ENCODE peak calls at places on chromosomes 13 and 19, in nine cellular contexts. One of them, this sample, is unnamed. For H3K9me3, the result is how much of the 10 kb centered on the place peaks cover.

GRCh38 chr13:26050568-26051230 is 1.1 kb downstream of the SHISA2 start:
- DNase-seq in Peyer's patch: no peak
- DNase-seq in sigmoid colon: no peak
- DNase-seq in neural progenitor cell: peak
- DNase-seq in upper lobe of left lung: peak
- DNase-seq in hepatocyte: peak
- DNase-seq in left ventricle myocardium inferior: no peak
- DNase-seq in A549: peak
- DNase-seq in heart left ventricle: no peak
- DNase-seq in this sample: no peak

GRCh38 chr19:35522745-35523327 is 5.3 kb downstream of the SBSN start:
- DNase-seq in Peyer's patch: no peak
- DNase-seq in sigmoid colon: no peak
- DNase-seq in neural progenitor cell: no peak
- DNase-seq in upper lobe of left lung: no peak
- DNase-seq in hepatocyte: no peak
- DNase-seq in left ventricle myocardium inferior: no peak
- DNase-seq in A549: no peak
- DNase-seq in heart left ventricle: no peak
- DNase-seq in this sample: no peak

GRCh38 chr13:79491715-79492114 is 10.8 kb downstream of the NDFIP2 start:
- DNase-seq in Peyer's patch: no peak
- DNase-seq in sigmoid colon: no peak
- DNase-seq in neural progenitor cell: no peak
- DNase-seq in upper lobe of left lung: no peak
- DNase-seq in hepatocyte: no peak
- DNase-seq in left ventricle myocardium inferior: no peak
- DNase-seq in A549: peak
- DNase-seq in heart left ventricle: no peak
- DNase-seq in this sample: no peak

GRCh38 chr13:94947392-94947791 is 235.0 kb upstream of the SOX21 start:
- DNase-seq in Peyer's patch: no peak
- DNase-seq in sigmoid colon: no peak
- DNase-seq in neural progenitor cell: no peak
- DNase-seq in upper lobe of left lung: no peak
- DNase-seq in hepatocyte: no peak
- DNase-seq in left ventricle myocardium inferior: no peak
- DNase-seq in A549: no peak
- DNase-seq in heart left ventricle: no peak
- DNase-seq in this sample: no peak

GRCh38 chr19:3471954-3472655 is 8.2 kb downstream of the SMIM24 start:
- DNase-seq in Peyer's patch: no peak
- DNase-seq in sigmoid colon: no peak
- DNase-seq in neural progenitor cell: peak
- DNase-seq in upper lobe of left lung: no peak
- DNase-seq in hepatocyte: no peak
- DNase-seq in left ventricle myocardium inferior: peak
- DNase-seq in A549: no peak
- DNase-seq in heart left ventricle: peak
- DNase-seq in this sample: peak

GRCh38 chr13:32553720-32554119 is 15.1 kb upstream of the N4BP2L2 start:
- DNase-seq in Peyer's patch: no peak
- DNase-seq in sigmoid colon: no peak
- DNase-seq in neural progenitor cell: no peak
- DNase-seq in upper lobe of left lung: no peak
- DNase-seq in hepatocyte: no peak
- DNase-seq in left ventricle myocardium inferior: no peak
- DNase-seq in A549: no peak
- DNase-seq in heart left ventricle: no peak
- DNase-seq in this sample: no peak

GRCh38 chr13:112893570-112894422 is 75.2 kb upstream of the MCF2L start:
- DNase-seq in Peyer's patch: peak
- DNase-seq in sigmoid colon: no peak
- DNase-seq in neural progenitor cell: peak
- DNase-seq in upper lobe of left lung: peak
- DNase-seq in hepatocyte: peak
- DNase-seq in left ventricle myocardium inferior: no peak
- DNase-seq in A549: no peak
- DNase-seq in heart left ventricle: no peak
- DNase-seq in this sample: no peak

GRCh38 chr19:13277104-13277809 is 127.0 kb downstream of the IER2 start:
- DNase-seq in Peyer's patch: peak
- DNase-seq in sigmoid colon: no peak
- DNase-seq in neural progenitor cell: peak
- DNase-seq in upper lobe of left lung: peak
- DNase-seq in hepatocyte: peak
- DNase-seq in left ventricle myocardium inferior: peak
- DNase-seq in A549: peak
- DNase-seq in heart left ventricle: peak
- DNase-seq in this sample: peak

DNA sequence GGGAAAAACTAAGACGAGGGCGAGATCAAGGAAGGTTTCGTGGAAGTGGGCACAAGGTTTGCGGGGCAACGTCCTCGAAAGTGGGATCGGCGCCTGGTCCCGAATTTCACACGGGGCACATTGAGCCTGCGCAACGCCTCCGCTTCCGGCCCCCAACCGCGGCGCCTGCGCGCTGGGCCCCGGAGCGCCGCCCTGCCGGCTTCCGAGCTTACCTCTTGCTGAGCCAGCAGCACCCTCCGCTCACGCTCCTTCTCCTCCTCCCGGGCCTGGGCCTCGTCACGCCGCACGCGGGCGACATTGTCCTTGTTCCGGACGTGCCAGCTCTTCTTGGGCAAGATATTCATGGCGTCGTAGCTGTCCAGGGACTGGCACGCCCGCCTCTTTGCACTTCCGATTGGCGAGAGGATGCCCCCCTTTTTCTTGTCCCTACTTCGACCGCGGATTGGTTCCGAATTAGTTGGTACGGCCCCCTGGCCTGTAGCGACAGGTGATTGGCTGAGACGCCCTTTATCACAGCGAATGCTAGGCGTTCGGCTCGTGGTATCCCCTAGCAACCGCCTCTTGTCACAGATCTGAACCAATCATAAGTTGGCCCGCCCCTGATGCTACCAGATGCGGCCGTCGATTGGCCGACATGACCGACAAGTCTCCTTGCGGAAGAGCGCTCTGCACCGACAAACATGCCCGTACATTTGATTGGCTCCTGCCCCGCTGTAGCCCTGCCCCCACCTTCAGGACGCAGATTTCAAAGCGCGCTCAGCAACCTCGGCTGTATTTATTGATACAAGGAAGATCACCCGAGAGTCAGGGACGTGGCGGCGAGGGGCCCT is at the start of gene LENG1:
- DNase-seq in Peyer's patch: peak
- DNase-seq in sigmoid colon: peak
- DNase-seq in neural progenitor cell: peak
- DNase-seq in upper lobe of left lung: peak
- DNase-seq in hepatocyte: peak
- DNase-seq in left ventricle myocardium inferior: peak
- DNase-seq in A549: peak
- DNase-seq in heart left ventricle: peak
- DNase-seq in this sample: peak
- H3K4me3 ChIP-seq in Peyer's patch: peak
- H3K4me3 ChIP-seq in sigmoid colon: peak
- H3K4me3 ChIP-seq in neural progenitor cell: peak
- H3K4me3 ChIP-seq in upper lobe of left lung: peak
- H3K4me3 ChIP-seq in hepatocyte: peak
- H3K4me3 ChIP-seq in left ventricle myocardium inferior: peak
- H3K4me3 ChIP-seq in A549: peak
- H3K4me3 ChIP-seq in heart left ventricle: peak
- H3K4me3 ChIP-seq in this sample: peak

GRCh38 chr13:52851153-52851962 is 2.9 kb upstream of the PCDH8 start:
- DNase-seq in Peyer's patch: no peak
- DNase-seq in sigmoid colon: no peak
- DNase-seq in neural progenitor cell: peak
- DNase-seq in upper lobe of left lung: peak
- DNase-seq in hepatocyte: peak
- DNase-seq in left ventricle myocardium inferior: peak
- DNase-seq in A549: no peak
- DNase-seq in heart left ventricle: peak
- DNase-seq in this sample: no peak

GRCh38 chr13:52848455-52849190 is at the start of gene PCDH8:
- DNase-seq in Peyer's patch: no peak
- DNase-seq in sigmoid colon: no peak
- DNase-seq in neural progenitor cell: peak
- DNase-seq in upper lobe of left lung: no peak
- DNase-seq in hepatocyte: peak
- DNase-seq in left ventricle myocardium inferior: no peak
- DNase-seq in A549: no peak
- DNase-seq in heart left ventricle: no peak
- DNase-seq in this sample: no peak

GRCh38 chr13:52852444-52852843 is 4.0 kb upstream of the PCDH8 start:
- DNase-seq in Peyer's patch: no peak
- DNase-seq in sigmoid colon: no peak
- DNase-seq in neural progenitor cell: no peak
- DNase-seq in upper lobe of left lung: no peak
- DNase-seq in hepatocyte: no peak
- DNase-seq in left ventricle myocardium inferior: no peak
- DNase-seq in A549: no peak
- DNase-seq in heart left ventricle: no peak
- DNase-seq in this sample: no peak

GRCh38 chr13:52849727-52850395 is 1.4 kb upstream of the PCDH8 start:
- DNase-seq in Peyer's patch: no peak
- DNase-seq in sigmoid colon: no peak
- DNase-seq in neural progenitor cell: peak
- DNase-seq in upper lobe of left lung: no peak
- DNase-seq in hepatocyte: no peak
- DNase-seq in left ventricle myocardium inferior: no peak
- DNase-seq in A549: no peak
- DNase-seq in heart left ventricle: no peak
- DNase-seq in this sample: no peak

DNA sequence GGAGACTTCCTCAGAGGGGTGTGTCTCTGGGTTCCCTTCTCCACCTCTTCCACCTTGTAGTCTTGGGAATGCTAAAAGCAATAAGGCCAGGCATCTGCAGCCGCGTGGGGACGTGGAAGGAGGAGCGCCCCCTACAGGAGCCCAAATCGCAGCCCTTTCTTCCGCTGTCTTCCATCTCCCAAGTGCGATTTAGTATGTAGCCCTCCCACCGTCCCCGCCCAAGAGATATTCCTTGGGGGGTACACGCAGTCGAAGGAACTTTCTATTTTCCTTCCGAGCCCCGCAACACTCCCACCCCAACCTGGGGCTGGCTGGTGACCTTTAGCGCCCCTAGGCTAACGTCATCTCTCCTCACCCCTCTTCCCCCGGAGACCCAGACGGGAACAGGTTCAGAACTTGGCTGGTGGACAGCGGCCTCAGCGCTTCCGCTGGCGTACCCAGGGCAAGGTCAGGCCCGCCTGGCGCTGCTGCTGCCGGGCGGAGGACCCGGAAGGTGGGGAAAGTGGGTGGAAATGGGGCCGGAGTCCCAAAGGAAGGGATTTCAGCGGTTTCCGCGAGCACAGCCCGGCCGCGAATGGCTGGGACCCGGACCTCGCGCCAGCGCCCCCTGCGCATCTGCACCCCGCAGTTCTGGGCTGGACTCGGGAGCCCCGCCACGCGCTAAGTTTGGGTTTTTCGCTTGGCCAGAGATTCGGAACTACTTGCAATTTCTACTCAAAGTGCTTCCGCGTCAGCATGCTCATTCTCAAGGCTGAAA is 2.1 kb upstream of the PCDH8 start:
- DNase-seq in Peyer's patch: peak
- DNase-seq in sigmoid colon: no peak
- DNase-seq in neural progenitor cell: peak
- DNase-seq in upper lobe of left lung: peak
- DNase-seq in hepatocyte: peak
- DNase-seq in left ventricle myocardium inferior: peak
- DNase-seq in A549: peak
- DNase-seq in heart left ventricle: peak
- DNase-seq in this sample: no peak
- TF ChIP-seq CTCF in Peyer's patch: no peak
- TF ChIP-seq CTCF in sigmoid colon: no peak
- TF ChIP-seq CTCF in neural progenitor cell: peak
- TF ChIP-seq CTCF in upper lobe of left lung: no peak
- TF ChIP-seq CTCF in hepatocyte: peak
- TF ChIP-seq CTCF in left ventricle myocardium inferior: no peak
- TF ChIP-seq CTCF in A549: no peak
- TF ChIP-seq CTCF in heart left ventricle: no peak
- TF ChIP-seq CTCF in this sample: no peak

GRCh38 chr19:8910775-8911414 is 78.7 kb downstream of the MBD3L1 start:
- DNase-seq in Peyer's patch: no peak
- DNase-seq in sigmoid colon: no peak
- DNase-seq in neural progenitor cell: no peak
- DNase-seq in upper lobe of left lung: no peak
- DNase-seq in hepatocyte: no peak
- DNase-seq in left ventricle myocardium inferior: no peak
- DNase-seq in A549: no peak
- DNase-seq in heart left ventricle: no peak
- DNase-seq in this sample: no peak

GRCh38 chr19:8915997-8916396 is 83.8 kb downstream of the MBD3L1 start:
- DNase-seq in Peyer's patch: no peak
- DNase-seq in sigmoid colon: no peak
- DNase-seq in neural progenitor cell: no peak
- DNase-seq in upper lobe of left lung: no peak
- DNase-seq in hepatocyte: no peak
- DNase-seq in left ventricle myocardium inferior: no peak
- DNase-seq in A549: no peak
- DNase-seq in heart left ventricle: no peak
- DNase-seq in this sample: no peak
- H3K9me3 ChIP-seq in Peyer's patch: under half
- H3K9me3 ChIP-seq in sigmoid colon: under half
- H3K9me3 ChIP-seq in neural progenitor cell: under half
- H3K9me3 ChIP-seq in upper lobe of left lung: under half
- H3K9me3 ChIP-seq in hepatocyte: under half
- H3K9me3 ChIP-seq in left ventricle myocardium inferior: under half
- H3K9me3 ChIP-seq in A549: under half
- H3K9me3 ChIP-seq in heart left ventricle: under half
- H3K9me3 ChIP-seq in this sample: under half

GRCh38 chr13:33678084-33678483 is 139.9 kb upstream of the RFC3 start:
- DNase-seq in Peyer's patch: no peak
- DNase-seq in sigmoid colon: no peak
- DNase-seq in neural progenitor cell: no peak
- DNase-seq in upper lobe of left lung: no peak
- DNase-seq in hepatocyte: no peak
- DNase-seq in left ventricle myocardium inferior: no peak
- DNase-seq in A549: no peak
- DNase-seq in heart left ventricle: no peak
- DNase-seq in this sample: no peak

GRCh38 chr13:33682020-33682564 is 135.9 kb upstream of the RFC3 start:
- DNase-seq in Peyer's patch: no peak
- DNase-seq in sigmoid colon: no peak
- DNase-seq in neural progenitor cell: no peak
- DNase-seq in upper lobe of left lung: no peak
- DNase-seq in hepatocyte: no peak
- DNase-seq in left ventricle myocardium inferior: no peak
- DNase-seq in A549: no peak
- DNase-seq in heart left ventricle: no peak
- DNase-seq in this sample: no peak

GRCh38 chr13:33677215-33677614 is 140.7 kb upstream of the RFC3 start:
- DNase-seq in Peyer's patch: no peak
- DNase-seq in sigmoid colon: no peak
- DNase-seq in neural progenitor cell: no peak
- DNase-seq in upper lobe of left lung: no peak
- DNase-seq in hepatocyte: no peak
- DNase-seq in left ventricle myocardium inferior: no peak
- DNase-seq in A549: no peak
- DNase-seq in heart left ventricle: no peak
- DNase-seq in this sample: no peak

GRCh38 chr13:33678906-33679657 is 138.9 kb upstream of the RFC3 start:
- DNase-seq in Peyer's patch: peak
- DNase-seq in sigmoid colon: peak
- DNase-seq in neural progenitor cell: no peak
- DNase-seq in upper lobe of left lung: peak
- DNase-seq in hepatocyte: peak
- DNase-seq in left ventricle myocardium inferior: peak
- DNase-seq in A549: peak
- DNase-seq in heart left ventricle: peak
- DNase-seq in this sample: peak

DNA sequence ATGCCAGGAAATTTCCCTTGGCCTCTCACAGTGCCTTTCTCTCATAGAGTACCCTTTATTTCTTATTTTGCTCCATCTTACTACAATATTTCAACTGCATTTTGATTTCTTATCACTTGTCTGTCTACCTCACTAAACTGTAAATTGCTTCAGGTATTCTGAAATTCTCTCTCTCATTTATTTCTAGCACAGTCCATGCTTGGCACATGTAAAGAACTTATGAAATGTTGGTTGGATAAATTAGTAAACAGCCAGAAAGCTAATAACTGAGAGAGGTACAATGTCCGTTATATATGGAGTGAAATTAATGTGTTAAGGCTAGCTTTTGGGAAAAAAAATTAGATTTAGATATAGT is 138.3 kb upstream of the RFC3 start:
- DNase-seq in Peyer's patch: no peak
- DNase-seq in sigmoid colon: no peak
- DNase-seq in neural progenitor cell: no peak
- DNase-seq in upper lobe of left lung: no peak
- DNase-seq in hepatocyte: no peak
- DNase-seq in left ventricle myocardium inferior: no peak
- DNase-seq in A549: no peak
- DNase-seq in heart left ventricle: no peak
- DNase-seq in this sample: no peak
- H3K4me3 ChIP-seq in Peyer's patch: peak
- H3K4me3 ChIP-seq in sigmoid colon: no peak
- H3K4me3 ChIP-seq in neural progenitor cell: no peak
- H3K4me3 ChIP-seq in upper lobe of left lung: no peak
- H3K4me3 ChIP-seq in hepatocyte: no peak
- H3K4me3 ChIP-seq in left ventricle myocardium inferior: peak
- H3K4me3 ChIP-seq in A549: no peak
- H3K4me3 ChIP-seq in heart left ventricle: no peak
- H3K4me3 ChIP-seq in this sample: no peak